ENCODE peak calls at places on chromosomes 7 and 10, in nine cellular contexts. I is 8988T; Z is activated effector memory CD4-positive, alpha-beta T cell treated with Interleukin-2 at 50 U/mL for 16 hours; L is HTR-8/SVneo; X is stimulated activated CD8-positive, alpha-beta memory T cell treated with anti-CD3 and anti-CD28 coated beads, Interleukin-4, amount 100 ng/mL, for 48 hours; J is heart left ventricle; P is cardiac muscle cell; W is GM19239; F is RWPE1. A is an unnamed sample.

GRCh38 chr7:20642171-20642570 is 26.7 kb downstream of the ABCB5 start:
- DNase-seq in F (no peak), Z (no peak), P (no peak), W (no peak), L (no peak), I (no peak), J (no peak), X (no peak), A (no peak)

GRCh38 chr7:50146692-50147091 is 53.6 kb upstream of the ZPBP start:
- DNase-seq in P (no peak), X (peak; percentile 33), F (no peak), J (no peak), W (no peak), L (no peak), I (no peak), Z (no peak), A (no peak)

GRCh38 chr7:83020171-83020570 is 142.5 kb downstream of the PCLO start:
- DNase-seq in J (no peak), F (no peak), I (no peak), X (no peak), P (no peak), L (no peak), W (no peak), Z (no peak), A (no peak)

GRCh38 chr10:13528875-13529713 is at the start of gene BEND7:
- DNase-seq in J (peak; percentile 54), W (peak; percentile 42), P (peak; percentile 79), X (peak; percentile 37), I (peak; percentile 95), F (peak; percentile 26), L (peak; percentile 56), Z (no peak), A (peak; percentile 21)

GRCh38 chr7:74059681-74060588 is 23.7 kb upstream of the LIMK1 start:
- DNase-seq in X (no peak), L (no peak), I (no peak), F (peak; percentile 86), W (no peak), P (no peak), Z (no peak), J (no peak), A (no peak)

GRCh38 chr7:91352091-91352490 is 87.9 kb downstream of the FZD1 start:
- DNase-seq in F (no peak), P (no peak), J (no peak), Z (no peak), I (no peak), W (no peak), L (no peak), X (no peak), A (no peak)

GRCh38 chr7:143938522-143939243 is 3.6 kb downstream of the OR2F2 start:
- DNase-seq in P (no peak), I (no peak), L (no peak), W (no peak), F (no peak), Z (no peak), J (no peak), X (no peak), A (no peak)

GRCh38 chr10:101285519-101286070 is 56.3 kb upstream of the LBX1 start:
- DNase-seq in I (no peak), X (no peak), Z (no peak), L (no peak), W (no peak), P (no peak), J (no peak), F (no peak), A (peak; percentile 90)

GRCh38 chr7:45026013-45026412 is 26.0 kb downstream of the CCM2 start:
- DNase-seq in W (no peak), Z (no peak), P (no peak), X (no peak), L (no peak), I (no peak), J (no peak), F (no peak), A (no peak)

GRCh38 chr10:11163990-11164805 is 146.5 kb downstream of the CELF2 start:
- DNase-seq in F (no peak), W (no peak), L (no peak), I (no peak), Z (no peak), J (no peak), X (no peak), P (no peak), A (no peak)

GRCh38 chr10:118300266-118300665 is 41.9 kb downstream of the FAM204A start:
- DNase-seq in P (no peak), J (no peak), I (no peak), W (no peak), L (no peak), Z (no peak), F (peak; percentile 68), X (no peak), A (no peak)

GRCh38 chr10:128993911-128994538 is 473.0 kb upstream of the MGMT start:
- DNase-seq in Z (no peak), F (no peak), P (no peak), J (no peak), X (no peak), W (no peak), L (no peak), I (no peak), A (no peak)

GRCh38 chr7:158279539-158280466 is 307.8 kb downstream of the PTPRN2 start:
- DNase-seq in I (no peak), P (no peak), F (no peak), X (no peak), J (no peak), L (no peak), Z (no peak), W (no peak), A (no peak)

GRCh38 chr7:42046483-42046882 is 190.5 kb downstream of the GLI3 start:
- DNase-seq in J (no peak), F (no peak), W (no peak), P (no peak), Z (no peak), X (no peak), L (no peak), I (no peak), A (no peak)

GRCh38 chr10:13860886-13861285 is 274.1 kb downstream of the PRPF18 start:
- DNase-seq in Z (no peak), L (no peak), F (no peak), X (no peak), I (no peak), P (no peak), W (no peak), J (no peak), A (no peak)

GRCh38 chr7:408651-409343 is 110.8 kb downstream of the PDGFA start:
- DNase-seq in Z (no peak), X (no peak), J (no peak), P (no peak), W (no peak), L (no peak), I (no peak), F (no peak), A (no peak)